ENCODE peak calls at places on chromosomes 16 and 17, in seven cellular contexts. F is stomach, G is suprapubic skin, D is Peyer's patch, W is endothelial cell of umbilical vein, N is uterus, J is K562. Y is an unnamed sample.
A peak's percentile ranks its signal among the peaks of the same experiment; 100 is the strongest.

GRCh38 chr17:30520436-30520835 is 43.2 kb downstream of the GOSR1 start:
- DNase-seq in D (no peak), F (no peak), J (no peak), N (no peak), G (no peak), W (no peak), Y (no peak)

GRCh38 chr16:12176051-12176450 is 199.5 kb downstream of the SNX29 start:
- DNase-seq in G (no peak), N (no peak), D (no peak), W (no peak), J (no peak), F (no peak), Y (no peak)

GRCh38 chr17:49148171-49148570 is 15.6 kb downstream of the B4GALNT2 start:
- DNase-seq in W (no peak), J (no peak), G (no peak), D (no peak), N (no peak), F (no peak), Y (no peak)

GRCh38 chr16:56357291-56357764 is 68.0 kb downstream of the AMFR start:
- DNase-seq in W (peak; percentile 64), D (no peak), F (peak; percentile 24), N (no peak), J (no peak), G (peak; percentile 77), Y (peak; percentile 20)

GRCh38 chr16:49700222-49700927 is 155.5 kb downstream of the ZNF423 start:
- DNase-seq in F (no peak), N (peak; percentile 75), W (no peak), D (no peak), J (no peak), G (no peak), Y (no peak)

GRCh38 chr16:74521691-74522090 is 85.2 kb downstream of the GLG1 start:
- DNase-seq in N (no peak), J (no peak), G (no peak), D (no peak), F (no peak), W (no peak), Y (no peak)

GRCh38 chr17:76232342-76232741 is 8.0 kb downstream of the RNF157 start:
- DNase-seq in J (no peak), N (no peak), G (no peak), F (no peak), D (no peak), W (no peak), Y (no peak)

GRCh38 chr17:79803997-79804855 is 7.3 kb upstream of the CBX8 start:
- DNase-seq in J (no peak), F (no peak), W (no peak), D (peak; percentile 55), N (no peak), G (no peak), Y (peak; percentile 88)

GRCh38 chr17:30116345-30116660 is 313 bp upstream of the NSRP1 start:
- DNase-seq in G (no peak), D (no peak), N (no peak), W (no peak), F (no peak), J (peak; percentile 9), Y (no peak)

GRCh38 chr17:43641416-43641815 is 20.3 kb downstream of the MEOX1 start:
- DNase-seq in N (no peak), G (no peak), W (no peak), F (no peak), D (no peak), J (no peak), Y (no peak)

GRCh38 chr17:75830168-75831031 is 13.8 kb downstream of the UNC13D start:
- DNase-seq in W (no peak), D (no peak), J (no peak), F (no peak), N (no peak), G (no peak), Y (no peak)

GRCh38 chr17:55735784-55736405 is 13.2 kb upstream of the TMEM100 start:
- DNase-seq in G (no peak), F (no peak), N (peak; percentile 36), W (peak; percentile 32), D (peak; percentile 39), J (peak; percentile 32), Y (no peak)

GRCh38 chr17:39219647-39220154 is 6.0 kb downstream of the STAC2 start:
- DNase-seq in G (no peak), N (no peak), D (no peak), W (no peak), F (no peak), J (no peak), Y (no peak)

GRCh38 chr17:77354721-77355455 is 214.1 kb downstream of the SEC14L1 start:
- DNase-seq in N (peak; percentile 87), G (peak; percentile 85), W (no peak), D (peak; percentile 21), J (no peak), F (peak; percentile 51), Y (peak; percentile 24)

GRCh38 chr17:45273551-45273957 is 11.7 kb upstream of the SPATA32 start:
- DNase-seq in W (peak; percentile 70), F (no peak), G (no peak), J (no peak), N (no peak), D (no peak), Y (no peak)

GRCh38 chr17:75658237-75658636 is 8.7 kb downstream of the RECQL5 start:
- DNase-seq in J (no peak), N (no peak), F (no peak), W (no peak), D (no peak), G (no peak), Y (no peak)

GRCh38 chr16:10447289-10447688 is 61.4 kb downstream of the ATF7IP2 start:
- DNase-seq in W (no peak), J (no peak), N (no peak), F (no peak), G (no peak), D (no peak), Y (no peak)

GRCh38 chr17:6546069-6546718 is 10.2 kb downstream of the PITPNM3 start:
- DNase-seq in D (no peak), N (no peak), J (no peak), F (no peak), W (no peak), G (no peak), Y (no peak)

GRCh38 chr17:3535253-3535995 is 22.2 kb downstream of the TRPV3 start:
- DNase-seq in W (peak; percentile 27), J (peak; percentile 38), G (no peak), N (no peak), F (peak; percentile 50), D (peak; percentile 24), Y (no peak)

GRCh38 chr17:50423553-50424159 is 2.4 kb upstream of the ACSF2 start:
- DNase-seq in G (no peak), D (no peak), W (peak; percentile 83), N (peak; percentile 40), F (no peak), J (peak; percentile 37), Y (no peak)

GRCh38 chr17:410674-411401 is 58.2 kb upstream of the RPH3AL start:
- DNase-seq in F (no peak), G (no peak), D (no peak), W (peak; percentile 17), N (peak; percentile 27), J (peak; percentile 29), Y (no peak)

GRCh38 chr17:30336369-30337171 is 2.7 kb upstream of the TMIGD1 start:
- DNase-seq in G (no peak), J (peak; percentile 72), W (peak; percentile 64), N (no peak), D (no peak), F (peak; percentile 50), Y (no peak)

GRCh38 chr16:66344533-66345145 is 21.9 kb upstream of the CDH5 start:
- DNase-seq in N (no peak), F (no peak), W (peak; percentile 52), J (peak; percentile 30), G (no peak), D (peak; percentile 25), Y (no peak)

DNA sequence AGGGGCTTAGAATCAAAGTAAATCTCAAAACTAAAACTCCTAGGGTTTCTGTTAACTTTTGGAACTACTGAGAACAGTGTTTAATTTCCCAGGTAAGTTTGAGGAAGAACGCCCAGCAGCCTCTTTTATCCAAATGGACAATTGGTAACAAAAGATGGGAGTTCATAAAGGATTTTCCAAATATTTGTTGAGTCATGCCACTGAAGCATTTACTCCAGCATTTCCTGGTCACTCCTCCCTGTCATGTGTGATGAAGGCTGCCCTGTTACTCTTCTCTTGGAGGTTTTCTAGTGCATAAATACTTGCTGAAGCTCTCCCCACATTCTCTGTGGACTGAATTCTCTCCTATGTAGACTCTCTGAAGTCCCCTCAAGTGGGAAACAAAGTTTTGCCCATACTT is 16.5 kb downstream of the ZNF75A start:
- DNase-seq in J (no peak), G (no peak), F (no peak), W (no peak), D (no peak), N (no peak), Y (no peak)
- H3K9me3 ChIP-seq in J (peaks cover 14% of the 10 kb centered on the region), G (peaks cover 65% of the 10 kb centered on the region), F (peaks cover 49% of the 10 kb centered on the region), W (peaks cover 19% of the 10 kb centered on the region), D (peaks cover 11% of the 10 kb centered on the region), N (peaks cover 44% of the 10 kb centered on the region), Y (peaks cover 86% of the 10 kb centered on the region)

GRCh38 chr16:70430667-70431536 is 8.0 kb downstream of the ST3GAL2 start:
- DNase-seq in J (peak; percentile 75), N (no peak), G (no peak), F (no peak), W (no peak), D (peak; percentile 81), Y (peak; percentile 64)
- TF ChIP-seq POLR2A in J (peak; percentile 55), N (no peak), G (no peak), F (no peak), W (no peak), D (no peak), Y (no peak)

DNA sequence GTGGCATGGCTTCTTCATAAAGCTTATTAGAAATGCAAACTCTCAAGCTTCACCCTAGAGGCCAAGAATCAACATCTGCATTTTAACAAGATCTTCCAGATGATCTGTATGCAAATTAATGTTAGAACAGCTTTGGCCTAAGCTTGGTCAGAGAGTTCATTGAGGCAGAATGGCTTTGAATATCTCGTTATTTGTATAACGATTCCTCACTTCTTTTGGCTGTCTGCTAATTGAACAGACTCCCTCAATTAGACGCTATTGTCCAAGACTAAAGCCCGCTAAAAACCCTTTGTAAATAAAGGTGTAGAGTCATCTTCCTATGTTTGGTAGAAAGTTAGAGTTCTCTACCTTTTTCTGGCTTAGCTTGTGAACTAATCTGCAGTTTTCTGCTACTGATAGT is 1453.7 kb downstream of the CDH8 start:
- DNase-seq in N (no peak), W (no peak), D (no peak), J (no peak), F (no peak), G (no peak), Y (no peak)
- H3K9me3 ChIP-seq in N (no peaks in the 10 kb centered on the region), W (peaks cover 5% of the 10 kb centered on the region), D (no peaks in the 10 kb centered on the region), J (no peaks in the 10 kb centered on the region), F (no peaks in the 10 kb centered on the region), G (no peaks in the 10 kb centered on the region), Y (no peaks in the 10 kb centered on the region)

DNA sequence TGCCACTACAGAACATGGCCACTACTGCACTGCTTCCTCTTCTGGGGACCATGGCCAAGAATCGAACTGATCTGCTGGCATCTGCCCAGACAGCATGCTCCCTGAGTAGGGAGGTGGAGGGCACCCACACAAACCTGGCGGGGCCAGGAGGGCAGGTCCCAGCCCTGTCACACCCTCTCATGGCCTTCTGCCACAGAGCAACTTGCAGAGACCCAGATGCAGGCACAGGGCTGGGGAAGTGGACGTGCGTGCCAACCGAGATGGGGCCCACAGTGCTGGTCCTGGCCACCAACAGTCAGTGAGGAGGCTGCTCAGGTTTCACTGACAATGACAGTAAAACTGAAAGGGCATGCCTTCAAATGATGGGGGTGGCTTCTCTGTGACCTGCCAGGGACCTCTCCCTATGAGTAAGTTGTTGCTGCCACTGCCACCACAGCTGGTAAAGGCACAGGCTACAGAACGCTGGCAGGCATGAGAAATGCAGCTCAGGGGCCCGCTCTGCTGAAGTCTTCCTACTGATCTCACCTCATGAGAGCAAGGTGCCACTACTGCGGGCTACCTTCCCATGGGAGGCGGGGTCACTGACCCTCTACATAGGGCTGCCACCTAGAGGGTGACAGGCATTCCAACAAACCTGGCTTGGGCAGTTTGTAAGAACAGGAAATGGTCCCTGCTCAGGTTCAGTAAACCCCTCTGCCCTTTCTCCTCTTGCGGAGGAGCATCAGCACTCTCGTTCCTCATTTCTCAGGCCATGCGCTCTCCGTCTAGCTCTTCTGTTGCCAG is 15.5 kb downstream of the HIC1 start:
- DNase-seq in F (no peak), J (no peak), N (peak; percentile 37), W (no peak), D (no peak), G (no peak), Y (peak; percentile 36)
- TF ChIP-seq POLR2A in F (no peak), J (no peak), N (no peak), W (no peak), D (no peak), G (no peak), Y (no peak)